ENCODE peak calls at places on chromosomes 4 and X, in four cellular contexts. X is heart right ventricle, J is right lobe of liver, F is body of pancreas. Y is an unnamed sample.

GRCh38 chr4:77662396-77662795 is 56.8 kb downstream of the CXCL13 start:
- DNase-seq in X (no peak), J (no peak), F (no peak), Y (no peak)

GRCh38 chr4:121936101-121936500 is 15.8 kb downstream of the TRPC3 start:
- DNase-seq in X (no peak), J (no peak), F (no peak), Y (no peak)

GRCh38 chrX:2928127-2928582 is 984 bp downstream of the ARSD start:
- DNase-seq in X (peak), J (peak), F (peak), Y (peak)

GRCh38 chrX:12970691-12971202 is 4.2 kb upstream of the TMSB4X start:
- DNase-seq in X (peak), J (no peak), F (peak), Y (no peak)

GRCh38 chr4:140249351-140249750 is 95.4 kb upstream of the MAML3 start:
- DNase-seq in X (no peak), J (no peak), F (no peak), Y (no peak)

GRCh38 chr4:186137193-186137792 is 32.8 kb downstream of the FAM149A start:
- DNase-seq in X (no peak), J (no peak), F (peak), Y (no peak)

GRCh38 chr4:52588097-52588496 is 71.0 kb downstream of the USP46 start:
- DNase-seq in X (peak), J (peak), F (peak), Y (no peak)

GRCh38 chrX:8289523-8289922 is 118.5 kb upstream of the VCX2 start:
- DNase-seq in X (no peak), J (no peak), F (no peak), Y (no peak)

GRCh38 chrX:71623105-71623450 is 4.8 kb upstream of the CXCR3 start:
- DNase-seq in X (no peak), J (no peak), F (no peak), Y (no peak)

GRCh38 chrX:71623714-71624113 is 5.4 kb upstream of the CXCR3 start:
- DNase-seq in X (no peak), J (no peak), F (no peak), Y (no peak)

GRCh38 chrX:71621644-71622346 is 3.5 kb upstream of the CXCR3 start:
- DNase-seq in X (peak), J (no peak), F (no peak), Y (no peak)

GRCh38 chrX:71625471-71625870 is 7.2 kb upstream of the CXCR3 start:
- DNase-seq in X (no peak), J (no peak), F (no peak), Y (no peak)

DNA sequence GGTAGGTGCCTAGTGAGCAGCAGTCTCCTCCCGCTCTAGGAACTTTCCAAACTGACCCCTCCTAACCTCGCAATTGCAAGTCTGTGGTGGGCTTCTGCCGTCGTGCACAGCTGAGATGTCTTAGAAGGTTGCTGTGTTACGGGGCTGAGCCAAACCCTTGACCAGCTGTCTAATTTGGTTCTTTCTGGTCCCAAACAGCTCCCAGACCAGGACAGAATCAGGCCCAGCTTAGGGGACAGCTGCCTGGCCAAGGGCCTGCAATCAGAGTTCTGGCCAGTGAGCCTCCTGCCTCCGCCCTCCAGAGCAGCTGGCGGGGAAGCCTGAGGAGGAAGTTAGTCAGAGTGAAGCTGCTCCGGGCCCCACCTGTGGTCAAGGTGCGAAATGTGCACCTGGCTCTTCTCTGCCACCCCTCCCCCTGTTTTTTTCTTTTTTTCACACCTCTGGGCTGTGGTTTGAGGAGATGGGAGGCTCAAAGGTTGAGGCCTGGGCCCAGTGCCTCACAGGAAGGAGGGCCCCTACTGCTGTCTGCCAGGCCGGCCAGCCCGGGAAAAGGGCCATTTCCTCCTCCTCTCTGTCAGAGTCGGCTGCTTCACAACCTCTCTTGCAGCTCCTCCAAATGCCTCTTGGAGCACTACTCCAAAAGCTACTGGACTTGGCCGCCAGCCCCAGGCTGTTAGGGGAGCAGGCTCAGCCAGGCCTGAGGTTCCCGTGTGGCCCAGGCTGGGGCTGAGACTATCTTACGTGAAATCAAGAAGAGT is 4.2 kb upstream of the CXCR3 start:
- DNase-seq in X (peak), J (peak), F (peak), Y (peak)
- TF ChIP-seq CTCF in X (no peak), J (peak), F (no peak), Y (no peak)

GRCh38 chr4:41509411-41510008 is 28.4 kb upstream of the LIMCH1 start:
- DNase-seq in X (peak), J (no peak), F (peak), Y (no peak)
- TF ChIP-seq CTCF in X (no peak), J (no peak), F (no peak), Y (no peak)

DNA sequence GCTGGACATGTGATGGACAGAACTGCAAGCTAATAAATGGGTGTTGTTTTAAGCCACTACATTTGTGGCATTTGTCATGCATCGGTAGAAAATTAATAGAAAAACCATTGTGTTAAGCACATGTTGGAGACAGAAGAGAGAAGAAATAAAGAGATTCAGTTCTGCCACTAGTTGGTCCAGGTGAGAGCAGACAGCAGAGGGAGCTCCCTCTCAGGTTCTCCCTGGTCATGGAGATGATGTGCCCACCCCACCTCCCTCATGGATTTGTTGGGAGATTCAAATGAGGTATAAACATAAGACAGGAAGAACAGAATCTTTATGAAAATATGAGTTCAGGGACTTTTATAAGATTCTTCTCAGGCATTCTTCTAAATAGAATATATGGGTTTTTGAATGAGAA is 36.8 kb upstream of the OCIAD2 start:
- DNase-seq in X (no peak), J (no peak), F (no peak), Y (no peak)
- TF ChIP-seq CTCF in X (no peak), J (peak), F (no peak), Y (no peak)

GRCh38 chr4:56668267-56668666 is 12.8 kb downstream of the HOPX start:
- DNase-seq in X (no peak), J (no peak), F (no peak), Y (no peak)
- TF ChIP-seq CTCF in X (no peak), J (no peak), F (no peak), Y (no peak)

DNA sequence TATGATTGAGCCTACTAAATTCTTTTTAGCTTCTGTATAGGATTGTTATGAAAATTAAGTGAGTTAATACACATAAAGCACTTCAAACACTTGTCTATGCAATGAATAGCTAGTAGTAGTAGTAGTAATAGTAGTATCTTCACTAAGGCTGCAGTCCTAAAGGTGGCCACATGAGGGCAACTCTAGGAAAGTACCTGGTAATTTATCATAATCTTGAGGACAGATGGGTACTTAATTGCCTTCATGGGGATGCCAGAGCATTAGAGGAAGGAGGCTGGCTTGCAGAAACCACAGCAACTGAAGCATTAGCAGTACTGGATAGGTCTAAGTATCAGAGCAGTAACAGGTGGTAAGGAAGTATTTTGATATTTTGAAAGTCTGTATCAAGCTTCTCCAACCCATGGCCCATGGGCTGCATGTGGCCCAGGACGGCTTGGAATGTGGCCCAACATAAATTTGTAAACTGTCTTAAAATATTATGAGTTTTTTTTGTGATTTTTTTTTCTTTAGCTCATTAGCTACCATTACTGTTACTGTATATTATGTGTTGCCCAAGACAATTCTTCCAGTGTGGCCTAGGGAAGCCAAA is 17.3 kb downstream of the NIPAL1 start:
- DNase-seq in X (no peak), J (no peak), F (peak), Y (no peak)
- TF ChIP-seq CTCF in X (no peak), J (peak), F (peak), Y (no peak)

GRCh38 chr4:93243262-93243661 is 585.3 kb upstream of the ATOH1 start:
- DNase-seq in X (no peak), J (no peak), F (no peak), Y (no peak)

GRCh38 chr4:93232883-93233282 is 595.7 kb upstream of the ATOH1 start:
- DNase-seq in X (no peak), J (no peak), F (no peak), Y (no peak)

DNA sequence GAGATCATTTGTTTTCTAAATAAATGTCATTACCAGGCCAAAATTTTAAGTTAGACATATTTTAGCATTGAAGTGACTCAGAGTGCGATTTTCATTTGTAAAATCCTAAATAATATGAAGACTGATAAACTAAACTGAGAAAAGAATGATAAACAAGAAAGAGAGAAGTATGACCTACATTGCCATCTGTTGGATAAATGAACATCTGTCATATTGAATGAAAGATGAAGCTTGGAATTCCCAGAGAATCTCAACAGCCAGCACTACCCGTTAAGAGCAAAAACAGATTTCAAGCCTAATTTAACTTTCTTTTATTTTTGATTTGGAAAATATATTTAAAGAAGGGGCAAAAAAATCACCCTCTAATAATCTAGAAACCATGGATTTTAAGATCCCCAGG is 591.0 kb upstream of the ATOH1 start:
- DNase-seq in X (no peak), J (no peak), F (no peak), Y (no peak)
- TF ChIP-seq CTCF in X (no peak), J (no peak), F (no peak), Y (no peak)

GRCh38 chrX:22748093-22748999 is 251.4 kb upstream of the DDX53 start:
- DNase-seq in X (peak), J (peak), F (peak), Y (no peak)
- TF ChIP-seq CTCF in X (peak), J (peak), F (peak), Y (peak)

GRCh38 chr4:11805837-11806236 is 377.1 kb upstream of the HS3ST1 start:
- DNase-seq in X (no peak), J (no peak), F (no peak), Y (no peak)
- TF ChIP-seq CTCF in X (peak), J (peak), F (peak), Y (no peak)

GRCh38 chr4:179666226-179666625 is 2224.0 kb upstream of the AGA start:
- DNase-seq in X (no peak), J (no peak), F (no peak), Y (no peak)
- TF ChIP-seq CTCF in X (no peak), J (no peak), F (no peak), Y (no peak)

Y was measured in sigmoid colon.